ENCODE peak calls at places on chromosomes 3 and 15, in seven cellular contexts. One of them, this sample, is unnamed.

GRCh38 chr3:108862865-108863798 is 40.5 kb downstream of the TRAT1 start:
- DNase-seq in neural progenitor cell: no peak
- DNase-seq in PC-9: no peak
- DNase-seq in brain microvascular endothelial cell: peak
- DNase-seq in foreskin keratinocyte: peak
- DNase-seq in body of pancreas: no peak
- DNase-seq in testis: no peak
- DNase-seq in this sample: peak

GRCh38 chr3:141401584-141402475 is 33.5 kb downstream of the ZBTB38 start:
- DNase-seq in neural progenitor cell: peak
- DNase-seq in PC-9: peak
- DNase-seq in brain microvascular endothelial cell: no peak
- DNase-seq in foreskin keratinocyte: no peak
- DNase-seq in body of pancreas: peak
- DNase-seq in testis: peak
- DNase-seq in this sample: no peak

GRCh38 chr3:46574881-46575576 is 8.9 kb upstream of the LRRC2 start:
- DNase-seq in neural progenitor cell: peak
- DNase-seq in PC-9: no peak
- DNase-seq in brain microvascular endothelial cell: no peak
- DNase-seq in foreskin keratinocyte: no peak
- DNase-seq in body of pancreas: no peak
- DNase-seq in testis: no peak
- DNase-seq in this sample: no peak

GRCh38 chr15:69388259-69388658 is 25.9 kb upstream of the KIF23 start:
- DNase-seq in neural progenitor cell: no peak
- DNase-seq in PC-9: peak
- DNase-seq in brain microvascular endothelial cell: no peak
- DNase-seq in foreskin keratinocyte: peak
- DNase-seq in body of pancreas: no peak
- DNase-seq in testis: no peak
- DNase-seq in this sample: no peak

GRCh38 chr15:29046281-29046810 is 160.6 kb downstream of the APBA2 start:
- DNase-seq in neural progenitor cell: no peak
- DNase-seq in PC-9: no peak
- DNase-seq in brain microvascular endothelial cell: no peak
- DNase-seq in foreskin keratinocyte: no peak
- DNase-seq in body of pancreas: no peak
- DNase-seq in testis: no peak
- DNase-seq in this sample: no peak

GRCh38 chr3:115388166-115388565 is 235.1 kb upstream of the GAP43 start:
- DNase-seq in neural progenitor cell: no peak
- DNase-seq in PC-9: no peak
- DNase-seq in brain microvascular endothelial cell: no peak
- DNase-seq in foreskin keratinocyte: no peak
- DNase-seq in body of pancreas: no peak
- DNase-seq in testis: no peak
- DNase-seq in this sample: no peak

GRCh38 chr3:143207338-143207961 is 87.9 kb downstream of the CHST2 start:
- DNase-seq in neural progenitor cell: peak
- DNase-seq in PC-9: peak
- DNase-seq in brain microvascular endothelial cell: peak
- DNase-seq in foreskin keratinocyte: peak
- DNase-seq in body of pancreas: no peak
- DNase-seq in testis: no peak
- DNase-seq in this sample: no peak

GRCh38 chr3:149128856-149129255 is 582 bp upstream of the HPS3 start:
- DNase-seq in neural progenitor cell: no peak
- DNase-seq in PC-9: no peak
- DNase-seq in brain microvascular endothelial cell: no peak
- DNase-seq in foreskin keratinocyte: no peak
- DNase-seq in body of pancreas: no peak
- DNase-seq in testis: no peak
- DNase-seq in this sample: no peak

GRCh38 chr3:196793224-196793623 is 53.6 kb downstream of the PAK2 start:
- DNase-seq in neural progenitor cell: no peak
- DNase-seq in PC-9: peak
- DNase-seq in brain microvascular endothelial cell: peak
- DNase-seq in foreskin keratinocyte: peak
- DNase-seq in body of pancreas: no peak
- DNase-seq in testis: no peak
- DNase-seq in this sample: peak

GRCh38 chr3:72346526-72346926 is 501.7 kb downstream of the SHQ1 start:
- DNase-seq in neural progenitor cell: no peak
- DNase-seq in PC-9: no peak
- DNase-seq in brain microvascular endothelial cell: peak
- DNase-seq in foreskin keratinocyte: peak
- DNase-seq in body of pancreas: no peak
- DNase-seq in testis: no peak
- DNase-seq in this sample: peak

GRCh38 chr3:141845407-141846049 is 30.9 kb upstream of the ATP1B3 start:
- DNase-seq in neural progenitor cell: peak
- DNase-seq in PC-9: no peak
- DNase-seq in brain microvascular endothelial cell: no peak
- DNase-seq in foreskin keratinocyte: no peak
- DNase-seq in body of pancreas: no peak
- DNase-seq in testis: peak
- DNase-seq in this sample: no peak

GRCh38 chr3:171320721-171321120 is 139.5 kb downstream of the TNIK start:
- DNase-seq in neural progenitor cell: no peak
- DNase-seq in PC-9: no peak
- DNase-seq in brain microvascular endothelial cell: peak
- DNase-seq in foreskin keratinocyte: no peak
- DNase-seq in body of pancreas: no peak
- DNase-seq in testis: peak
- DNase-seq in this sample: no peak

GRCh38 chr3:171321959-171322358 is 138.2 kb downstream of the TNIK start:
- DNase-seq in neural progenitor cell: no peak
- DNase-seq in PC-9: no peak
- DNase-seq in brain microvascular endothelial cell: no peak
- DNase-seq in foreskin keratinocyte: no peak
- DNase-seq in body of pancreas: no peak
- DNase-seq in testis: no peak
- DNase-seq in this sample: no peak

GRCh38 chr3:171321241-171321640 is 139.0 kb downstream of the TNIK start:
- DNase-seq in neural progenitor cell: no peak
- DNase-seq in PC-9: no peak
- DNase-seq in brain microvascular endothelial cell: no peak
- DNase-seq in foreskin keratinocyte: no peak
- DNase-seq in body of pancreas: no peak
- DNase-seq in testis: no peak
- DNase-seq in this sample: no peak

GRCh38 chr3:171326717-171327440 is 133.3 kb downstream of the TNIK start:
- DNase-seq in neural progenitor cell: no peak
- DNase-seq in PC-9: no peak
- DNase-seq in brain microvascular endothelial cell: no peak
- DNase-seq in foreskin keratinocyte: no peak
- DNase-seq in body of pancreas: no peak
- DNase-seq in testis: no peak
- DNase-seq in this sample: no peak

DNA sequence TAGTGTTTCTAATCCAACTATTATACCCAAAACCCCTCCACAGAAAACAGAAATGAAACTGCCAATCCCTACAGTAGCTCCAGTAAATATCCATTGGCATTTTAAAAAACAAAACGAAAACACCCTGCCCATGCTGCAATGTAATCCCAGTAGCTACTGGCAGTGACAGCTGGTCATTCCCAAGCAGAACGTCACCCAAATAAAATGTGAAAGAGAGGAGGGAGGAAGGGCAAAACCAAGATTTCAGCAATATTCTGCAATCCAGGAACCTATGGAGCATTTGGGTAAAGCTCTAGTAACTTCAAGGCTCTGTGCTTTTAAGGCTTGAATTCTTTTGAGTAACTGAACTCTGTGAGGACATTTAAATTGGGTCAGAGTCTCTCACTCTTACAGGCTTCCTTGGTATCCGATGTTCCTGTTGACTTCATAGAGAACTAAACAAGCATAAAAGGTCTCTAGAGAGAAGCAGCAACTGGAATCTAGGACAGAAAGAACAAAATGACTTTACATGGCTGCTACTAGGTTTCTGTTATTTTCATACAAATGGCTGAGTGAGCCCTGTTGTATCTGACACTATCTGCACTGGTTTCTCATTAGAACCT is 136.2 kb downstream of the TNIK start:
- DNase-seq in neural progenitor cell: no peak
- DNase-seq in PC-9: no peak
- DNase-seq in brain microvascular endothelial cell: peak
- DNase-seq in foreskin keratinocyte: no peak
- DNase-seq in body of pancreas: peak
- DNase-seq in testis: no peak
- DNase-seq in this sample: no peak
- H3K27ac ChIP-seq in neural progenitor cell: no peak
- H3K27ac ChIP-seq in PC-9: no peak
- H3K27ac ChIP-seq in brain microvascular endothelial cell: no peak
- H3K27ac ChIP-seq in foreskin keratinocyte: no peak
- H3K27ac ChIP-seq in body of pancreas: peak
- H3K27ac ChIP-seq in testis: peak
- H3K27ac ChIP-seq in this sample: no peak

GRCh38 chr3:82409842-82410241 is 648.4 kb upstream of the GBE1 start:
- DNase-seq in neural progenitor cell: no peak
- DNase-seq in PC-9: no peak
- DNase-seq in brain microvascular endothelial cell: no peak
- DNase-seq in foreskin keratinocyte: no peak
- DNase-seq in body of pancreas: no peak
- DNase-seq in testis: no peak
- DNase-seq in this sample: no peak
- H3K27ac ChIP-seq in neural progenitor cell: no peak
- H3K27ac ChIP-seq in PC-9: no peak
- H3K27ac ChIP-seq in brain microvascular endothelial cell: no peak
- H3K27ac ChIP-seq in foreskin keratinocyte: no peak
- H3K27ac ChIP-seq in body of pancreas: no peak
- H3K27ac ChIP-seq in testis: no peak
- H3K27ac ChIP-seq in this sample: no peak

GRCh38 chr3:181431743-181432142 is 280.0 kb upstream of the SOX2 start:
- DNase-seq in neural progenitor cell: no peak
- DNase-seq in PC-9: no peak
- DNase-seq in brain microvascular endothelial cell: no peak
- DNase-seq in foreskin keratinocyte: no peak
- DNase-seq in body of pancreas: no peak
- DNase-seq in testis: no peak
- DNase-seq in this sample: no peak
- H3K27ac ChIP-seq in neural progenitor cell: no peak
- H3K27ac ChIP-seq in PC-9: no peak
- H3K27ac ChIP-seq in brain microvascular endothelial cell: no peak
- H3K27ac ChIP-seq in foreskin keratinocyte: no peak
- H3K27ac ChIP-seq in body of pancreas: no peak
- H3K27ac ChIP-seq in testis: no peak
- H3K27ac ChIP-seq in this sample: no peak

DNA sequence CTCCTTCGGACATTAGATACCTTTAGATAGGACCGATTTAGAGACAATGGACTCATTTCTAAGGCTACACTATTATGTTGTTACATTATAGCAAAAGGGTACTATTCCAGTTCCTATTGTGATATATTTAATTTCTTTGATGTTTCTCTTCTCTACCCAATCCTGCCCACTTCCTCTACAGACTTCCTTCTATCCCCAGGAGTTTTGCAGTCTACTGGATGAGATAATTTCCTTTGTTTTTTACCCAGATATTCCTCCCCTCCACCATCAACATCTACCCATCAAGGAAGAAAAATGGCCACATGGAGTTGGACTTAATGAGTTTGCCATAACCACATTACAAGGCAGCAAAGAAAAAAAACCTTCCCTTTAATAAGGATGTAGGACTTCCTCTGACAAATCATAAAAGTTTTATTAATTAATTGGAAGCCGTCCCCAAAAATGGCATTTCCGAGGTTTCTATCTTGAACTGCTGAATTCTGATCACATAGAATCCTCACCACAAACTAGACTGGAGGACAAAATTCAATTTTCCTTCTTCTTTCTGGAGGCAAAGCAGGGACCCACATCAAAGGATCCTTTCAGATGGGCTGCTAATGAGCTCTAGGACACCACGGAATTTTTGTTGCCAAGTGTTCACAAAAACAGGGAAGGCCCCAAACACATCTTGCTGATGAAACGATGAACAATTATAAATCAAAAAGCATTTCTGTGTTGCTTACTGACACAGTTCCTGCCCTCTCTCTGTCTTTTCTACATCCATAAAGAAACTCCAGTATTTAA is 33.4 kb downstream of the FRMD4B start:
- DNase-seq in neural progenitor cell: no peak
- DNase-seq in PC-9: no peak
- DNase-seq in brain microvascular endothelial cell: no peak
- DNase-seq in foreskin keratinocyte: no peak
- DNase-seq in body of pancreas: no peak
- DNase-seq in testis: no peak
- DNase-seq in this sample: no peak
- H3K27ac ChIP-seq in neural progenitor cell: no peak
- H3K27ac ChIP-seq in PC-9: no peak
- H3K27ac ChIP-seq in brain microvascular endothelial cell: no peak
- H3K27ac ChIP-seq in foreskin keratinocyte: no peak
- H3K27ac ChIP-seq in body of pancreas: no peak
- H3K27ac ChIP-seq in testis: peak
- H3K27ac ChIP-seq in this sample: no peak

GRCh38 chr3:150183619-150184425 is 213.1 kb upstream of the PFN2 start:
- DNase-seq in neural progenitor cell: peak
- DNase-seq in PC-9: peak
- DNase-seq in brain microvascular endothelial cell: peak
- DNase-seq in foreskin keratinocyte: peak
- DNase-seq in body of pancreas: peak
- DNase-seq in testis: peak
- DNase-seq in this sample: no peak
- H3K27ac ChIP-seq in neural progenitor cell: no peak
- H3K27ac ChIP-seq in PC-9: peak
- H3K27ac ChIP-seq in brain microvascular endothelial cell: peak
- H3K27ac ChIP-seq in foreskin keratinocyte: no peak
- H3K27ac ChIP-seq in body of pancreas: no peak
- H3K27ac ChIP-seq in testis: peak
- H3K27ac ChIP-seq in this sample: peak

This sample was measured in epithelial cell of prostate.